ENCODE peak calls at places on chromosomes 2 and 18, in four cellular contexts. One of them, this sample, is unnamed.
A peak's percentile ranks its signal among the peaks of the same experiment; 100 is the strongest.

GRCh38 chr2:63849381-63850203 is 7.9 kb downstream of the UGP2 start:
- DNase-seq in frontal cortex: no peak
- DNase-seq in activated T-cell treated with anti-CD3 and anti-CD28 coated beads, Interleukin-2, amount 50 U/mL, for 4 hours: no peak
- DNase-seq in GM12865: no peak
- DNase-seq in this sample: no peak

GRCh38 chr2:14941151-14941631 is 308.7 kb downstream of the LRATD1 start:
- DNase-seq in frontal cortex: peak; percentile 2
- DNase-seq in activated T-cell treated with anti-CD3 and anti-CD28 coated beads, Interleukin-2, amount 50 U/mL, for 4 hours: no peak
- DNase-seq in GM12865: no peak
- DNase-seq in this sample: no peak

GRCh38 chr2:45370367-45370766 is 240.7 kb downstream of the SRBD1 start:
- DNase-seq in frontal cortex: no peak
- DNase-seq in activated T-cell treated with anti-CD3 and anti-CD28 coated beads, Interleukin-2, amount 50 U/mL, for 4 hours: no peak
- DNase-seq in GM12865: no peak
- DNase-seq in this sample: no peak

GRCh38 chr2:42464631-42465030 is 29.2 kb downstream of the KCNG3 start:
- DNase-seq in frontal cortex: no peak
- DNase-seq in activated T-cell treated with anti-CD3 and anti-CD28 coated beads, Interleukin-2, amount 50 U/mL, for 4 hours: no peak
- DNase-seq in GM12865: no peak
- DNase-seq in this sample: no peak

GRCh38 chr18:2906522-2907458 is 60.0 kb downstream of the EMILIN2 start:
- DNase-seq in frontal cortex: peak; percentile 47
- DNase-seq in activated T-cell treated with anti-CD3 and anti-CD28 coated beads, Interleukin-2, amount 50 U/mL, for 4 hours: peak; percentile 30
- DNase-seq in GM12865: peak; percentile 45
- DNase-seq in this sample: peak; percentile 18

GRCh38 chr2:15730545-15731212 is 139.0 kb downstream of the DDX1 start:
- DNase-seq in frontal cortex: peak; percentile 50
- DNase-seq in activated T-cell treated with anti-CD3 and anti-CD28 coated beads, Interleukin-2, amount 50 U/mL, for 4 hours: no peak
- DNase-seq in GM12865: peak; percentile 63
- DNase-seq in this sample: peak; percentile 18

GRCh38 chr2:204353823-204354222 is 191.5 kb upstream of the PARD3B start:
- DNase-seq in frontal cortex: no peak
- DNase-seq in activated T-cell treated with anti-CD3 and anti-CD28 coated beads, Interleukin-2, amount 50 U/mL, for 4 hours: no peak
- DNase-seq in GM12865: no peak
- DNase-seq in this sample: no peak

GRCh38 chr2:20052872-20053281 is 1.4 kb upstream of the LAPTM4A start:
- DNase-seq in frontal cortex: no peak
- DNase-seq in activated T-cell treated with anti-CD3 and anti-CD28 coated beads, Interleukin-2, amount 50 U/mL, for 4 hours: no peak
- DNase-seq in GM12865: peak; percentile 23
- DNase-seq in this sample: no peak

GRCh38 chr2:71833855-71834554 is 313.7 kb downstream of the CYP26B1 start:
- DNase-seq in frontal cortex: no peak
- DNase-seq in activated T-cell treated with anti-CD3 and anti-CD28 coated beads, Interleukin-2, amount 50 U/mL, for 4 hours: no peak
- DNase-seq in GM12865: no peak
- DNase-seq in this sample: no peak

GRCh38 chr2:239954166-239955085 is 70.7 kb downstream of the NDUFA10 start:
- DNase-seq in frontal cortex: no peak
- DNase-seq in activated T-cell treated with anti-CD3 and anti-CD28 coated beads, Interleukin-2, amount 50 U/mL, for 4 hours: no peak
- DNase-seq in GM12865: no peak
- DNase-seq in this sample: no peak

GRCh38 chr2:96135621-96136020 is 2.7 kb downstream of the ASTL start:
- DNase-seq in frontal cortex: no peak
- DNase-seq in activated T-cell treated with anti-CD3 and anti-CD28 coated beads, Interleukin-2, amount 50 U/mL, for 4 hours: no peak
- DNase-seq in GM12865: no peak
- DNase-seq in this sample: no peak

GRCh38 chr2:226721541-226721940 is 78.1 kb downstream of the IRS1 start:
- DNase-seq in frontal cortex: no peak
- DNase-seq in activated T-cell treated with anti-CD3 and anti-CD28 coated beads, Interleukin-2, amount 50 U/mL, for 4 hours: no peak
- DNase-seq in GM12865: no peak
- DNase-seq in this sample: no peak

GRCh38 chr18:56286775-56287174 is 351.6 kb downstream of the TXNL1 start:
- DNase-seq in frontal cortex: no peak
- DNase-seq in activated T-cell treated with anti-CD3 and anti-CD28 coated beads, Interleukin-2, amount 50 U/mL, for 4 hours: no peak
- DNase-seq in GM12865: no peak
- DNase-seq in this sample: no peak

GRCh38 chr18:57863706-57864105 is 60.6 kb upstream of the ATP8B1 start:
- DNase-seq in frontal cortex: no peak
- DNase-seq in activated T-cell treated with anti-CD3 and anti-CD28 coated beads, Interleukin-2, amount 50 U/mL, for 4 hours: no peak
- DNase-seq in GM12865: no peak
- DNase-seq in this sample: no peak

GRCh38 chr18:73768043-73768442 is 379.6 kb downstream of the FBXO15 start:
- DNase-seq in frontal cortex: no peak
- DNase-seq in activated T-cell treated with anti-CD3 and anti-CD28 coated beads, Interleukin-2, amount 50 U/mL, for 4 hours: no peak
- DNase-seq in GM12865: no peak
- DNase-seq in this sample: no peak

GRCh38 chr18:79905993-79906392 is 45.5 kb downstream of the SLC66A2 start:
- DNase-seq in frontal cortex: no peak
- DNase-seq in activated T-cell treated with anti-CD3 and anti-CD28 coated beads, Interleukin-2, amount 50 U/mL, for 4 hours: no peak
- DNase-seq in GM12865: no peak
- DNase-seq in this sample: no peak

This sample was measured in MM.1S.